ENCODE peak calls at places on chromosomes 6 and 20, in four cellular contexts. N, K, I and Y are unnamed samples.
A peak's percentile ranks its signal among the peaks of the same experiment; 100 is the strongest.

GRCh38 chr20:13816757-13817156 is 31.9 kb downstream of the NDUFAF5 start:
- DNase-seq in N (no peak), K (no peak), I (no peak), Y (no peak)

GRCh38 chr6:160139420-160139851 is 17.8 kb downstream of the SLC22A1 start:
- DNase-seq in N (peak; percentile 84), K (no peak), I (no peak), Y (no peak)

GRCh38 chr6:53811082-53811481 is 16.3 kb downstream of the LRRC1 start:
- DNase-seq in N (peak; percentile 66), K (no peak), I (no peak), Y (no peak)

GRCh38 chr6:34238507-34239239 is 2.0 kb downstream of the HMGA1 start:
- DNase-seq in N (peak; percentile 28), K (no peak), I (no peak), Y (no peak)

GRCh38 chr6:39377530-39377929 is 55.0 kb upstream of the KCNK16 start:
- DNase-seq in N (peak; percentile 88), K (no peak), I (peak; percentile 64), Y (peak; percentile 45)

GRCh38 chr6:68575765-68576439 is 59.2 kb upstream of the ADGRB3 start:
- DNase-seq in N (no peak), K (no peak), I (peak; percentile 19), Y (peak; percentile 54)

GRCh38 chr6:109690373-109690739 is 646 bp downstream of the AK9 start:
- DNase-seq in N (peak; percentile 48), K (peak; percentile 75), I (peak; percentile 56), Y (peak; percentile 18)

GRCh38 chr20:5180933-5181332 is 54.1 kb downstream of the CDS2 start:
- DNase-seq in N (no peak), K (no peak), I (no peak), Y (no peak)

GRCh38 chr6:20020526-20020925 is 183.4 kb downstream of the ID4 start:
- DNase-seq in N (no peak), K (no peak), I (no peak), Y (no peak)

GRCh38 chr20:32970115-32970972 is 33.9 kb downstream of the SUN5 start:
- DNase-seq in N (no peak), K (peak; percentile 49), I (no peak), Y (no peak)

GRCh38 chr6:155314773-155315515 is 660 bp upstream of the TFB1M start:
- DNase-seq in N (peak; percentile 88), K (no peak), I (peak; percentile 65), Y (peak; percentile 76)

GRCh38 chr20:36819662-36820061 is 46.1 kb upstream of the DSN1 start:
- DNase-seq in N (no peak), K (no peak), I (no peak), Y (no peak)

GRCh38 chr20:33684533-33685327 is 1.5 kb downstream of the E2F1 start:
- DNase-seq in N (no peak), K (no peak), I (no peak), Y (peak; percentile 43)

GRCh38 chr6:6516643-6517042 is 71.9 kb upstream of the LY86 start:
- DNase-seq in N (no peak), K (no peak), I (peak; percentile 51), Y (no peak)

GRCh38 chr20:46995561-46996142 is 101.0 kb downstream of the EYA2 start:
- DNase-seq in N (no peak), K (no peak), I (no peak), Y (no peak)

GRCh38 chr20:3046677-3047462 is 1.0 kb downstream of the MRPS26 start:
- DNase-seq in N (no peak), K (no peak), I (peak; percentile 50), Y (no peak)

GRCh38 chr6:31086788-31087440 is 25.5 kb downstream of the C6orf15 start:
- DNase-seq in N (peak; percentile 84), K (no peak), I (no peak), Y (no peak)

GRCh38 chr6:133512410-133513016 is 271.4 kb downstream of the EYA4 start:
- DNase-seq in N (peak; percentile 70), K (no peak), I (peak; percentile 33), Y (peak; percentile 21)

GRCh38 chr20:44291754-44292153 is 19.2 kb downstream of the FITM2 start:
- DNase-seq in N (no peak), K (no peak), I (no peak), Y (no peak)

GRCh38 chr20:588932-589672 is 21.0 kb downstream of the TCF15 start:
- DNase-seq in N (no peak), K (no peak), I (no peak), Y (no peak)

GRCh38 chr20:17688965-17689364 is 6.9 kb upstream of the RRBP1 start:
- DNase-seq in N (no peak), K (no peak), I (no peak), Y (no peak)

GRCh38 chr6:34359438-34360158 is 32.9 kb downstream of the NUDT3 start:
- DNase-seq in N (peak; percentile 43), K (no peak), I (no peak), Y (no peak)

GRCh38 chr20:36541227-36542018 is at the start of gene MYL9:
- DNase-seq in N (peak; percentile 90), K (no peak), I (peak; percentile 98), Y (peak; percentile 70)

GRCh38 chr6:81939774-81940165 is 187.3 kb upstream of the TENT5A start:
- DNase-seq in N (peak; percentile 21), K (no peak), I (no peak), Y (no peak)

GRCh38 chr6:113347420-113347819 is 509.7 kb upstream of the MARCKS start:
- DNase-seq in N (peak; percentile 58), K (no peak), I (no peak), Y (peak; percentile 71)

GRCh38 chr6:7146079-7146828 is 38.5 kb downstream of the RREB1 start:
- DNase-seq in N (peak; percentile 79), K (no peak), I (peak; percentile 61), Y (peak; percentile 55)

GRCh38 chr6:109695468-109695867 is 4.4 kb downstream of the FIG4 start:
- DNase-seq in N (no peak), K (no peak), I (no peak), Y (no peak)

GRCh38 chr6:39508513-39508912 is 186.0 kb upstream of the KCNK16 start:
- DNase-seq in N (no peak), K (no peak), I (no peak), Y (no peak)

GRCh38 chr6:96975848-96976247 is 51.3 kb downstream of the KLHL32 start:
- DNase-seq in N (no peak), K (no peak), I (no peak), Y (no peak)

GRCh38 chr20:53040678-53041674 is 68.8 kb downstream of the TSHZ2 start:
- DNase-seq in N (peak; percentile 69), K (no peak), I (peak; percentile 31), Y (peak; percentile 47)

GRCh38 chr6:36986704-36987047 is 680 bp upstream of the MTCH1 start:
- DNase-seq in N (no peak), K (no peak), I (no peak), Y (no peak)

GRCh38 chr6:24430086-24430485 is 27.4 kb downstream of the MRS2 start:
- DNase-seq in N (peak; percentile 82), K (no peak), I (no peak), Y (no peak)

GRCh38 chr6:31186052-31186734 is 15.7 kb upstream of the POU5F1 start:
- DNase-seq in N (no peak), K (no peak), I (peak; percentile 87), Y (peak; percentile 86)

GRCh38 chr20:48630342-48631075 is 197.3 kb downstream of the PREX1 start:
- DNase-seq in N (no peak), K (no peak), I (no peak), Y (peak; percentile 43)

GRCh38 chr20:57244627-57245214 is 21.7 kb downstream of the BMP7 start:
- DNase-seq in N (no peak), K (no peak), I (no peak), Y (no peak)

GRCh38 chr6:135627092-135627715 is 129.7 kb upstream of the AHI1 start:
- DNase-seq in N (no peak), K (no peak), I (no peak), Y (no peak)

GRCh38 chr6:52390361-52390727 is 28.4 kb downstream of the PAQR8 start:
- DNase-seq in N (peak; percentile 64), K (peak; percentile 73), I (no peak), Y (peak; percentile 65)

GRCh38 chr6:14734416-14735340 is 511.2 kb upstream of the JARID2 start:
- DNase-seq in N (peak; percentile 92), K (peak; percentile 50), I (no peak), Y (peak; percentile 9)

GRCh38 chr20:44134897-44135810 is 51.8 kb downstream of the JPH2 start:
- DNase-seq in N (peak; percentile 31), K (no peak), I (peak; percentile 22), Y (no peak)

DNA sequence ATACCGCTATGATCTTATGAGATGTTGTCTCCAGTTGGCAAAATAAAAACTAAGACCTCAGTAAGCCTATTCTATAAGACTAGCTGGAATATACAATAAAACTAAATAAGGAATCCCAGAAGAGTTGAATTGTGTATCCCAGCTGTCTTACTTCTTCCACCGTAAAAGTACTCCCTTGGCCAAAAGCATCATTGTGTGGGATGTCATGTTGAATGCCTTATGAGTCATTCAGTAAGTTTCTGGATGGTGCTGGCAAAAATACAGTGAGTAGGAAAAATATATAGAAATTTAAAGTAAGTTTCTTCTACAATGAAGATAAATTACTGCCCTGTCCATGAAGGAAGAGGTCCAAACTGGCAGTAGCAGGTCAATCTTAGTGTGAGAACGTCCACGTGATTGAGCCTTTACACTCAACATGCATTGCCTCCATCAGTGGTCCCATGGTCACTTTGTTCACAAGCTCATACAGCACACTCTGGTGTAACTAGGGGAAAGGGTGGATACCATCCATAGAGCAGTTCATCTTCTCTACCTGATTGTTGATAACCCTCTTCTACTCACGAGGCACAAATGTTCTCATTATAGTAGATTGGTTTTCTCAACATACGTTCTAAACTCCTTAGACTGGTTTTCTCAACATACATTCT is 13.7 kb upstream of the ZNF318 start:
- DNase-seq in N (peak; percentile 81), K (no peak), I (no peak), Y (no peak)
- H3K4me3 ChIP-seq in N (no peak overlapping the region), K (peak overlapping the region; percentile 10), I (no peak overlapping the region), Y (no peak overlapping the region)

DNA sequence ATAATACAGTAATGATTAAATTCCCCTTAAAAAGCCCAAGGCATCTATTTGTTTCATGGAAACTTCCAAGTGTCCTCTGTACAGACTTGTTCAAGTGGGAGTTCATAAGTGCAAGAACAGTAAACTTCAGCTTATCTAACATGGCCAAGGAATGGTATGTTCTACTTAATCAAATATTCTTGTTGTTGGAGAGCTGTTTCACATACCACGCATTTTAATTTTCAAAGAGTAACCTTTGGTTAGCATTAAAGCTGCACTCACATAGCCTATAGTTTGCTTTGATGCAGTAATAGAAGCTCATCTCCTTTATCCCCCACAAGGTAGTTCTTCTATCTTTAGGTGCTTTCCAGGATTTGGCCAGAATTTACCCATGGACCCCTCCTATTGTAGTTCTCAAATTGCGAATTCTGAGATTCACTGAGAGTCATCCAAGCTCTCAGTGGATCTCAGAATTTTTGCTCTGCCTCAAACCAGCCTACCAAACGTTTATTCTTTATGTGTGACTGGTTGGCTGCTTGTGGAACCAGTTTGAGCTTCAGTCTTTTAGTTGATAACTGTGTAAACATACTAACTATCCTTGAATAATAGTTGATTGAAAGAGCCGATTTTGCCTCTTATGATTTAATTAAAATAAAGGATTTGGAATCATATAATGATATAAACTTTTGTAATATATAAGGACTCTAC is 668.0 kb upstream of the FLRT3 start:
- DNase-seq in N (no peak), K (no peak), I (no peak), Y (no peak)
- H3K27me3 ChIP-seq in N (no peaks in the 10 kb centered on the region), K (no peaks in the 10 kb centered on the region), I (no peaks in the 10 kb centered on the region), Y (no peaks in the 10 kb centered on the region)

GRCh38 chr6:167564416-167565250 is 239.7 kb downstream of the TTLL2 start:
- DNase-seq in N (no peak), K (peak; percentile 44), I (no peak), Y (no peak)
- H3K9me3 ChIP-seq in N (no peaks in the 10 kb centered on the region), K (no peaks in the 10 kb centered on the region), I (no peaks in the 10 kb centered on the region), Y (no peaks in the 10 kb centered on the region)

GRCh38 chr6:165658395-165659058 is 4.5 kb downstream of the PDE10A start:
- DNase-seq in N (no peak), K (no peak), I (no peak), Y (no peak)
- H3K4me3 ChIP-seq in N (no peak overlapping the region), K (no peak overlapping the region), I (no peak overlapping the region), Y (no peak overlapping the region)

GRCh38 chr6:35508027-35508426 is 4.7 kb downstream of the TULP1 start:
- DNase-seq in N (no peak), K (no peak), I (no peak), Y (no peak)
- H3K27me3 ChIP-seq in N (peaks cover 28% of the 10 kb centered on the region), K (no peaks in the 10 kb centered on the region), I (no peaks in the 10 kb centered on the region), Y (no peaks in the 10 kb centered on the region)